ENCODE peak calls at places on chromosome 10, in six cellular contexts. One of them, this sample, is unnamed.
A peak's percentile ranks its signal among the peaks of the same experiment; 100 is the strongest.

GRCh38 chr10:96352027-96352426 is 6.8 kb downstream of the OPALIN start:
- DNase-seq in activated CD8-positive, alpha-beta T cell treated with anti-CD3 and anti-CD28 coated beads for 36 hours: no peak
- DNase-seq in activated CD8-positive, alpha-beta memory T cell treated with anti-CD3 and anti-CD28 coated beads for 48 hours: no peak
- DNase-seq in NB4: no peak
- DNase-seq in SK-N-SH: no peak
- DNase-seq in progenitor cell of endocrine pancreas: no peak
- DNase-seq in this sample: no peak

GRCh38 chr10:31479752-31480151 is 160.7 kb downstream of the ZEB1 start:
- DNase-seq in activated CD8-positive, alpha-beta T cell treated with anti-CD3 and anti-CD28 coated beads for 36 hours: no peak
- DNase-seq in activated CD8-positive, alpha-beta memory T cell treated with anti-CD3 and anti-CD28 coated beads for 48 hours: no peak
- DNase-seq in NB4: no peak
- DNase-seq in SK-N-SH: no peak
- DNase-seq in progenitor cell of endocrine pancreas: no peak
- DNase-seq in this sample: no peak

GRCh38 chr10:35598379-35598778 is 6.8 kb upstream of the GJD4 start:
- DNase-seq in activated CD8-positive, alpha-beta T cell treated with anti-CD3 and anti-CD28 coated beads for 36 hours: no peak
- DNase-seq in activated CD8-positive, alpha-beta memory T cell treated with anti-CD3 and anti-CD28 coated beads for 48 hours: no peak
- DNase-seq in NB4: no peak
- DNase-seq in SK-N-SH: peak; percentile 35
- DNase-seq in progenitor cell of endocrine pancreas: no peak
- DNase-seq in this sample: no peak

GRCh38 chr10:112585960-112586359 is 138.9 kb downstream of the VTI1A start:
- DNase-seq in activated CD8-positive, alpha-beta T cell treated with anti-CD3 and anti-CD28 coated beads for 36 hours: no peak
- DNase-seq in activated CD8-positive, alpha-beta memory T cell treated with anti-CD3 and anti-CD28 coated beads for 48 hours: no peak
- DNase-seq in NB4: no peak
- DNase-seq in SK-N-SH: no peak
- DNase-seq in progenitor cell of endocrine pancreas: no peak
- DNase-seq in this sample: no peak

GRCh38 chr10:16995867-16996529 is 133.6 kb downstream of the CUBN start:
- DNase-seq in activated CD8-positive, alpha-beta T cell treated with anti-CD3 and anti-CD28 coated beads for 36 hours: no peak
- DNase-seq in activated CD8-positive, alpha-beta memory T cell treated with anti-CD3 and anti-CD28 coated beads for 48 hours: no peak
- DNase-seq in NB4: peak; percentile 11
- DNase-seq in SK-N-SH: no peak
- DNase-seq in progenitor cell of endocrine pancreas: no peak
- DNase-seq in this sample: no peak

GRCh38 chr10:114801411-114801813 is 20.2 kb upstream of the FHIP2A start:
- DNase-seq in activated CD8-positive, alpha-beta T cell treated with anti-CD3 and anti-CD28 coated beads for 36 hours: peak; percentile 16
- DNase-seq in activated CD8-positive, alpha-beta memory T cell treated with anti-CD3 and anti-CD28 coated beads for 48 hours: no peak
- DNase-seq in NB4: no peak
- DNase-seq in SK-N-SH: no peak
- DNase-seq in progenitor cell of endocrine pancreas: no peak
- DNase-seq in this sample: peak; percentile 13

GRCh38 chr10:4331150-4331549 is 494.9 kb upstream of the AKR1E2 start:
- DNase-seq in activated CD8-positive, alpha-beta T cell treated with anti-CD3 and anti-CD28 coated beads for 36 hours: no peak
- DNase-seq in activated CD8-positive, alpha-beta memory T cell treated with anti-CD3 and anti-CD28 coated beads for 48 hours: no peak
- DNase-seq in NB4: no peak
- DNase-seq in SK-N-SH: no peak
- DNase-seq in progenitor cell of endocrine pancreas: no peak
- DNase-seq in this sample: no peak

GRCh38 chr10:78972160-78972946 is 96.4 kb upstream of the ZMIZ1 start:
- DNase-seq in activated CD8-positive, alpha-beta T cell treated with anti-CD3 and anti-CD28 coated beads for 36 hours: no peak
- DNase-seq in activated CD8-positive, alpha-beta memory T cell treated with anti-CD3 and anti-CD28 coated beads for 48 hours: no peak
- DNase-seq in NB4: peak; percentile 22
- DNase-seq in SK-N-SH: peak; percentile 78
- DNase-seq in progenitor cell of endocrine pancreas: no peak
- DNase-seq in this sample: no peak

GRCh38 chr10:82925547-82925946 is 1050.6 kb downstream of the NRG3 start:
- DNase-seq in activated CD8-positive, alpha-beta T cell treated with anti-CD3 and anti-CD28 coated beads for 36 hours: no peak
- DNase-seq in activated CD8-positive, alpha-beta memory T cell treated with anti-CD3 and anti-CD28 coated beads for 48 hours: no peak
- DNase-seq in NB4: no peak
- DNase-seq in SK-N-SH: no peak
- DNase-seq in progenitor cell of endocrine pancreas: no peak
- DNase-seq in this sample: no peak

GRCh38 chr10:21424511-21424910 is 101.0 kb downstream of the SKIDA1 start:
- DNase-seq in activated CD8-positive, alpha-beta T cell treated with anti-CD3 and anti-CD28 coated beads for 36 hours: no peak
- DNase-seq in activated CD8-positive, alpha-beta memory T cell treated with anti-CD3 and anti-CD28 coated beads for 48 hours: no peak
- DNase-seq in NB4: no peak
- DNase-seq in SK-N-SH: no peak
- DNase-seq in progenitor cell of endocrine pancreas: no peak
- DNase-seq in this sample: no peak

GRCh38 chr10:117078168-117078837 is 59.8 kb downstream of the VAX1 start:
- DNase-seq in activated CD8-positive, alpha-beta T cell treated with anti-CD3 and anti-CD28 coated beads for 36 hours: no peak
- DNase-seq in activated CD8-positive, alpha-beta memory T cell treated with anti-CD3 and anti-CD28 coated beads for 48 hours: no peak
- DNase-seq in NB4: no peak
- DNase-seq in SK-N-SH: no peak
- DNase-seq in progenitor cell of endocrine pancreas: no peak
- DNase-seq in this sample: no peak

GRCh38 chr10:119542990-119543813 is 683 bp upstream of the RGS10 start:
- DNase-seq in activated CD8-positive, alpha-beta T cell treated with anti-CD3 and anti-CD28 coated beads for 36 hours: peak; percentile 82
- DNase-seq in activated CD8-positive, alpha-beta memory T cell treated with anti-CD3 and anti-CD28 coated beads for 48 hours: peak; percentile 35
- DNase-seq in NB4: peak; percentile 86
- DNase-seq in SK-N-SH: peak; percentile 82
- DNase-seq in progenitor cell of endocrine pancreas: peak; percentile 39
- DNase-seq in this sample: peak; percentile 67

GRCh38 chr10:60853672-60854071 is 75.4 kb downstream of the CDK1 start:
- DNase-seq in activated CD8-positive, alpha-beta T cell treated with anti-CD3 and anti-CD28 coated beads for 36 hours: no peak
- DNase-seq in activated CD8-positive, alpha-beta memory T cell treated with anti-CD3 and anti-CD28 coated beads for 48 hours: no peak
- DNase-seq in NB4: no peak
- DNase-seq in SK-N-SH: no peak
- DNase-seq in progenitor cell of endocrine pancreas: no peak
- DNase-seq in this sample: no peak

GRCh38 chr10:80137926-80138325 is 5.4 kb downstream of the PLAC9 start:
- DNase-seq in activated CD8-positive, alpha-beta T cell treated with anti-CD3 and anti-CD28 coated beads for 36 hours: no peak
- DNase-seq in activated CD8-positive, alpha-beta memory T cell treated with anti-CD3 and anti-CD28 coated beads for 48 hours: no peak
- DNase-seq in NB4: no peak
- DNase-seq in SK-N-SH: no peak
- DNase-seq in progenitor cell of endocrine pancreas: no peak
- DNase-seq in this sample: no peak

GRCh38 chr10:69406816-69407580 is 9.7 kb downstream of the TACR2 start:
- DNase-seq in activated CD8-positive, alpha-beta T cell treated with anti-CD3 and anti-CD28 coated beads for 36 hours: no peak
- DNase-seq in activated CD8-positive, alpha-beta memory T cell treated with anti-CD3 and anti-CD28 coated beads for 48 hours: no peak
- DNase-seq in NB4: no peak
- DNase-seq in SK-N-SH: no peak
- DNase-seq in progenitor cell of endocrine pancreas: no peak
- DNase-seq in this sample: no peak

GRCh38 chr10:102064868-102065560 is at the start of gene HPS6:
- DNase-seq in activated CD8-positive, alpha-beta T cell treated with anti-CD3 and anti-CD28 coated beads for 36 hours: peak; percentile 91
- DNase-seq in activated CD8-positive, alpha-beta memory T cell treated with anti-CD3 and anti-CD28 coated beads for 48 hours: peak; percentile 72
- DNase-seq in NB4: peak; percentile 98
- DNase-seq in SK-N-SH: peak; percentile 98
- DNase-seq in progenitor cell of endocrine pancreas: peak; percentile 71
- DNase-seq in this sample: peak; percentile 79

GRCh38 chr10:58361353-58361752 is 23.9 kb upstream of the TFAM start:
- DNase-seq in activated CD8-positive, alpha-beta T cell treated with anti-CD3 and anti-CD28 coated beads for 36 hours: no peak
- DNase-seq in activated CD8-positive, alpha-beta memory T cell treated with anti-CD3 and anti-CD28 coated beads for 48 hours: no peak
- DNase-seq in NB4: no peak
- DNase-seq in SK-N-SH: no peak
- DNase-seq in progenitor cell of endocrine pancreas: no peak
- DNase-seq in this sample: no peak

GRCh38 chr10:22345301-22346086 is at the start of gene SPAG6:
- DNase-seq in activated CD8-positive, alpha-beta T cell treated with anti-CD3 and anti-CD28 coated beads for 36 hours: peak; percentile 73
- DNase-seq in activated CD8-positive, alpha-beta memory T cell treated with anti-CD3 and anti-CD28 coated beads for 48 hours: no peak
- DNase-seq in NB4: no peak
- DNase-seq in SK-N-SH: peak; percentile 84
- DNase-seq in progenitor cell of endocrine pancreas: peak; percentile 64
- DNase-seq in this sample: no peak

This sample was measured in naive thymus-derived CD8-positive, alpha-beta T cell.